ENCODE peak calls at places on chromosomes 2 and 18, in six cellular contexts. C is uterus; W is CD8-positive, alpha-beta T cell; G is nephron progenitor cell; U is choroid plexus epithelial cell; O is colonic mucosa. R is an unnamed sample.
A peak's percentile ranks its signal among the peaks of the same experiment; 100 is the strongest.

GRCh38 chr2:122866095-122866494 is 1110.6 kb downstream of the TSN start:
- DNase-seq in O (no peak), G (no peak), W (no peak), C (no peak), U (no peak), R (no peak)

GRCh38 chr2:33111002-33111446 is 164.3 kb downstream of the LTBP1 start:
- DNase-seq in U (peak; percentile 94), W (no peak), C (no peak), O (no peak), G (no peak), R (no peak)

GRCh38 chr2:181070119-181070833 is 89.9 kb downstream of the UBE2E3 start:
- DNase-seq in C (no peak), W (no peak), O (no peak), U (peak; percentile 66), G (no peak), R (no peak)

GRCh38 chr2:146940016-146940685 is 904.7 kb upstream of the ACVR2A start:
- DNase-seq in C (no peak), G (no peak), O (no peak), U (peak; percentile 28), W (no peak), R (no peak)

GRCh38 chr2:60980031-60980815 is 37.3 kb upstream of the PEX13 start:
- DNase-seq in G (no peak), O (no peak), C (no peak), U (no peak), W (no peak), R (no peak)

GRCh38 chr2:225894240-225894980 is 494.9 kb downstream of the NYAP2 start:
- DNase-seq in W (no peak), U (peak; percentile 73), O (no peak), G (no peak), C (no peak), R (no peak)

GRCh38 chr2:233089851-233090250 is 29.7 kb downstream of the INPP5D start:
- DNase-seq in U (no peak), O (no peak), W (no peak), C (no peak), G (no peak), R (no peak)

GRCh38 chr2:167140767-167141166 is 252.5 kb downstream of the XIRP2 start:
- DNase-seq in U (peak; percentile 99), O (no peak), C (no peak), W (no peak), G (no peak), R (no peak)

GRCh38 chr2:239695728-239696240 is 295.0 kb upstream of the HDAC4 start:
- DNase-seq in W (no peak), U (no peak), G (no peak), C (no peak), O (no peak), R (no peak)

GRCh38 chr2:6864938-6865345 is 765 bp downstream of the CMPK2 start:
- DNase-seq in C (peak; percentile 42), W (peak; percentile 32), U (peak; percentile 37), G (no peak), O (no peak), R (peak; percentile 72)

GRCh38 chr2:158993721-158994587 is 25.5 kb downstream of the TANC1 start:
- DNase-seq in U (no peak), W (no peak), C (no peak), G (no peak), O (no peak), R (no peak)

GRCh38 chr2:2840101-2840531 is 509.0 kb upstream of the MYT1L start:
- DNase-seq in G (no peak), O (peak; percentile 1), C (peak; percentile 8), W (no peak), U (no peak), R (no peak)

GRCh38 chr18:26362021-26362420 is 135.8 kb downstream of the TAF4B start:
- DNase-seq in U (no peak), G (no peak), C (no peak), W (no peak), O (no peak), R (no peak)

GRCh38 chr2:25620077-25620476 is 53.3 kb downstream of the DTNB start:
- DNase-seq in W (no peak), C (no peak), O (no peak), G (no peak), U (peak; percentile 20), R (no peak)

GRCh38 chr2:56001992-56002391 is 78.4 kb upstream of the EFEMP1 start:
- DNase-seq in W (no peak), U (no peak), G (no peak), O (no peak), C (no peak), R (no peak)

GRCh38 chr2:96527990-96528679 is 8.4 kb upstream of the ARID5A start:
- DNase-seq in W (peak; percentile 56), O (no peak), G (no peak), C (peak; percentile 55), U (peak; percentile 43), R (peak; percentile 71)

GRCh38 chr18:45412577-45412976 is 202.7 kb upstream of the SLC14A2 start:
- DNase-seq in U (peak; percentile 4), O (no peak), W (no peak), C (no peak), G (no peak), R (no peak)

GRCh38 chr2:63654959-63655358 is 66.2 kb downstream of the MDH1 start:
- DNase-seq in C (no peak), O (no peak), U (peak; percentile 35), W (no peak), G (no peak), R (no peak)

GRCh38 chr18:32881009-32881408 is 108.2 kb upstream of the KLHL14 start:
- DNase-seq in G (no peak), O (no peak), U (no peak), W (no peak), C (no peak), R (no peak)

GRCh38 chr2:61135510-61135909 is 26.5 kb upstream of the C2orf74 start:
- DNase-seq in U (peak; percentile 85), C (no peak), W (no peak), O (no peak), G (no peak), R (no peak)

GRCh38 chr2:164388511-164388910 is 232.8 kb downstream of the GRB14 start:
- DNase-seq in C (no peak), G (no peak), U (peak; percentile 88), O (no peak), W (no peak), R (no peak)

GRCh38 chr2:88857274-88857741 is 165.8 kb downstream of the RPIA start:
- DNase-seq in U (no peak), C (no peak), W (no peak), G (no peak), O (peak; percentile 68), R (no peak)

GRCh38 chr2:165471349-165471975 is 2.0 kb downstream of the CSRNP3 start:
- DNase-seq in W (no peak), U (peak; percentile 26), O (no peak), G (no peak), C (no peak), R (no peak)

GRCh38 chr2:241771286-241772062 is 5.1 kb upstream of the GAL3ST2 start:
- DNase-seq in W (no peak), C (peak; percentile 81), O (no peak), G (no peak), U (peak; percentile 52), R (peak; percentile 87)

GRCh38 chr2:91477731-91478672 is 2786.5 kb downstream of the RPIA start:
- DNase-seq in G (no peak), O (no peak), U (no peak), C (no peak), W (no peak), R (no peak)

GRCh38 chr2:70977605-70978205 is 725 bp upstream of the ANKRD53 start:
- DNase-seq in W (no peak), C (peak; percentile 49), U (peak; percentile 83), G (no peak), O (no peak), R (no peak)
- TF ChIP-seq CTCF in W (peak; percentile 4), C (no peak), U (no peak), G (no peak), O (no peak), R (no peak)

DNA sequence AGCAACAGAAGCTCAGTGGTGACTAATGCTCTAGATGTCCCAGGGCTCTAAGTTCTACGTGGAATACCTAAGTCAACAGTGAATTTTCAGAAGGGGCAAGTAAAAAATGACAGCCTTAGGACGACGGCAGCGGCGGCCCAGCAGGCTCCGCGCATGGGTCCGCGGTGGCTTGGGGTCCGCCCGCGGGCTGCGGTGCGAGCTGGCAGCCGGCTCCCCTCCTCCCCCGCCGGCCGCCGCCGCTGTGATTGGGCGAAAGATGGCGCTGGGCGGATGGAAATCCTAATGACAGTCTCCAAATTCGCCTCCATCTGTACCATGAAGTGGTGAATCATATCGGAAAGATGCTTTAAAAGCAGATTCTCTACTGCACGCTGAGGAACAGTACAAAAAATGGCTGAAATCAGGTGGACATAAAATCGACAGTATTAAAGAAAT is 74.7 kb downstream of the HNRNPLL start:
- DNase-seq in O (no peak), W (no peak), G (peak; percentile 67), C (peak; percentile 64), U (peak; percentile 49), R (no peak)
- TF ChIP-seq CTCF in O (no peak), W (no peak), G (no peak), C (no peak), U (no peak), R (peak; percentile 4)

GRCh38 chr2:237966565-237967462 is at the start of gene UBE2F:
- DNase-seq in W (peak; percentile 97), G (peak; percentile 98), O (peak; percentile 97), U (peak; percentile 98), C (peak; percentile 98), R (peak; percentile 99)

GRCh38 chr2:237964578-237965404 is 2.0 kb upstream of the UBE2F start:
- DNase-seq in O (peak; percentile 52), G (no peak), W (no peak), U (peak; percentile 31), C (no peak), R (no peak)

GRCh38 chr2:237966250-237966564 is 607 bp upstream of the UBE2F start:
- DNase-seq in U (no peak), C (no peak), O (no peak), G (no peak), W (no peak), R (no peak)

GRCh38 chr2:237967463-237967871 is 653 bp downstream of the UBE2F start:
- DNase-seq in C (peak; percentile 30), U (no peak), G (peak; percentile 46), W (peak; percentile 14), O (peak; percentile 41), R (peak; percentile 44)

GRCh38 chr2:237968048-237968862 is 1.4 kb downstream of the UBE2F start:
- DNase-seq in W (peak; percentile 44), O (peak; percentile 60), U (peak; percentile 88), C (peak; percentile 31), G (no peak), R (no peak)
- TF ChIP-seq CTCF in W (no peak), O (no peak), U (peak; percentile 13), C (no peak), G (no peak), R (no peak)

GRCh38 chr2:176088048-176088936 is 4.2 kb upstream of the HOXD13 start:
- DNase-seq in O (peak; percentile 66), C (peak; percentile 51), U (peak; percentile 45), W (no peak), G (peak; percentile 75), R (peak; percentile 57)
- TF ChIP-seq CTCF in O (peak; percentile 71), C (peak; percentile 59), U (peak; percentile 75), W (peak; percentile 23), G (peak; percentile 67), R (peak; percentile 79)

GRCh38 chr2:108719149-108720044 is at the start of gene RANBP2:
- DNase-seq in U (peak; percentile 99), C (peak; percentile 96), O (peak; percentile 96), G (peak; percentile 89), W (peak; percentile 94), R (peak; percentile 97)
- TF ChIP-seq CTCF in U (no peak), C (no peak), O (no peak), G (no peak), W (no peak), R (no peak)

R was measured in psoas muscle.